ENCODE peak calls at places on chromosome 15, in six cellular contexts. One of them, this sample, is unnamed.
A peak's percentile ranks its signal among the peaks of the same experiment; 100 is the strongest.

GRCh38 chr15:66701422-66702034 is 508 bp upstream of the SMAD6 start:
- DNase-seq in GM23248: peak; percentile 89
- DNase-seq in CD4-positive, CD25-positive, alpha-beta regulatory T cell: peak; percentile 47
- DNase-seq in PC-9: peak; percentile 38
- DNase-seq in HCT116: peak; percentile 27
- DNase-seq in neuronal stem cell: peak; percentile 67
- DNase-seq in this sample: peak; percentile 66

GRCh38 chr15:73568881-73569280 is 64.3 kb downstream of the NPTN start:
- DNase-seq in PC-9: no peak
- DNase-seq in GM23248: no peak
- DNase-seq in CD4-positive, CD25-positive, alpha-beta regulatory T cell: no peak
- DNase-seq in neuronal stem cell: no peak
- DNase-seq in HCT116: no peak
- DNase-seq in this sample: no peak

GRCh38 chr15:45337224-45337623 is 41.1 kb downstream of the GATM start:
- DNase-seq in neuronal stem cell: no peak
- DNase-seq in GM23248: no peak
- DNase-seq in PC-9: no peak
- DNase-seq in HCT116: no peak
- DNase-seq in CD4-positive, CD25-positive, alpha-beta regulatory T cell: no peak
- DNase-seq in this sample: no peak

GRCh38 chr15:99092554-99093172 is 12.2 kb upstream of the SYNM start:
- DNase-seq in PC-9: no peak
- DNase-seq in GM23248: no peak
- DNase-seq in HCT116: no peak
- DNase-seq in CD4-positive, CD25-positive, alpha-beta regulatory T cell: no peak
- DNase-seq in neuronal stem cell: no peak
- DNase-seq in this sample: no peak

GRCh38 chr15:100265641-100266035 is 76.1 kb downstream of the ADAMTS17 start:
- DNase-seq in CD4-positive, CD25-positive, alpha-beta regulatory T cell: no peak
- DNase-seq in GM23248: no peak
- DNase-seq in PC-9: no peak
- DNase-seq in HCT116: no peak
- DNase-seq in neuronal stem cell: no peak
- DNase-seq in this sample: no peak

GRCh38 chr15:88016373-88016772 is 240.2 kb downstream of the NTRK3 start:
- DNase-seq in CD4-positive, CD25-positive, alpha-beta regulatory T cell: no peak
- DNase-seq in GM23248: no peak
- DNase-seq in HCT116: no peak
- DNase-seq in neuronal stem cell: no peak
- DNase-seq in PC-9: no peak
- DNase-seq in this sample: no peak

GRCh38 chr15:78716651-78717050 is 75.6 kb upstream of the CHRNB4 start:
- DNase-seq in CD4-positive, CD25-positive, alpha-beta regulatory T cell: no peak
- DNase-seq in HCT116: no peak
- DNase-seq in GM23248: peak; percentile 23
- DNase-seq in PC-9: no peak
- DNase-seq in neuronal stem cell: no peak
- DNase-seq in this sample: no peak

GRCh38 chr15:94105760-94106159 is 125.6 kb upstream of the MCTP2 start:
- DNase-seq in PC-9: peak; percentile 43
- DNase-seq in neuronal stem cell: no peak
- DNase-seq in CD4-positive, CD25-positive, alpha-beta regulatory T cell: no peak
- DNase-seq in GM23248: peak; percentile 24
- DNase-seq in HCT116: no peak
- DNase-seq in this sample: peak; percentile 63

DNA sequence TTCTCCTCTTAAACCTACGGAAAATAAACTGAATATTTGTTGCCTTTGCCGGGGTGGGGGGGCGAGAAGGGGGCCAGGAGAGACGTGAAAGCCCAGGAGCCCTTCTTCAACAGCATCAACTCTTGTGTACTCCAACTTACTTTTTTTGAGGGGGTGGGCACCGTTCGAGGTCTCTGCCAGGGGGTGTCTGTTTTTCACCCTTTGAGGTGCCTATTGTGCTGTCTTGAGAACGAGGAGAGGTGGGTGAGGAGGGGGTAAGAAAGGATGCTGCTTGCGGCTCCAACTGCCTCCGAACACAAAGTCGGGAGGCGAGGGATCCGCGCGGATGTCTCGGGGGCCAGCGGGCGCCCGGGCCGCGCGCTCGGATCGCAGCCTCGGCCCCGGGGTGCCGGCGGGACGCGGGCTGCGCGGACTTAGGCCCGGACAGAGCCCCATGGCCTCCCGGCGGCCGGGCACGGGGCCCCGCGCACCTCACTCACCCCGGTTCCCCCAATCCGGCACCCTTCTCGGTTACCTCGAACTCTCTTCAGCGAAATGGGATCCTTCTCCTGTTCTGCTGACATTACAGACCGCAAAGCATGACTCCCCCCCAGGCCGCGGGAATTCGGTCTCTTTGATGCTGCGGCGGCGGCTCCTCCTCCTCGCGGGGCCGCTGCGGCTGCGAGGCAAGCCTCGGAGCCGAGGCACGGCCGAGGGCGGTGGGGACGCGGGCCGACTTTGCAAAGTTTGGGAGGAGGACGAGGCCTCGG is 650 bp downstream of the PYGO1 start:
- DNase-seq in CD4-positive, CD25-positive, alpha-beta regulatory T cell: peak; percentile 10
- DNase-seq in HCT116: no peak
- DNase-seq in neuronal stem cell: peak; percentile 59
- DNase-seq in PC-9: no peak
- DNase-seq in GM23248: peak; percentile 77
- DNase-seq in this sample: peak; percentile 41
- H3K4me3 ChIP-seq in CD4-positive, CD25-positive, alpha-beta regulatory T cell: no peak overlapping the region
- H3K4me3 ChIP-seq in HCT116: peak overlapping the region; percentile 48
- H3K4me3 ChIP-seq in neuronal stem cell: peak overlapping the region; percentile 65
- H3K4me3 ChIP-seq in PC-9: peak overlapping the region; percentile 73
- H3K4me3 ChIP-seq in GM23248: peak overlapping the region; percentile 84
- H3K4me3 ChIP-seq in this sample: peak overlapping the region; percentile 12

GRCh38 chr15:24729760-24730159 is 54.2 kb downstream of the NPAP1 start:
- DNase-seq in PC-9: no peak
- DNase-seq in GM23248: no peak
- DNase-seq in neuronal stem cell: no peak
- DNase-seq in CD4-positive, CD25-positive, alpha-beta regulatory T cell: no peak
- DNase-seq in HCT116: no peak
- DNase-seq in this sample: no peak

GRCh38 chr15:24734391-24734790 is 58.8 kb downstream of the NPAP1 start:
- DNase-seq in CD4-positive, CD25-positive, alpha-beta regulatory T cell: no peak
- DNase-seq in PC-9: no peak
- DNase-seq in neuronal stem cell: no peak
- DNase-seq in HCT116: no peak
- DNase-seq in GM23248: no peak
- DNase-seq in this sample: no peak
- H3K9me3 ChIP-seq in CD4-positive, CD25-positive, alpha-beta regulatory T cell: no peaks in the 10 kb centered on the region
- H3K9me3 ChIP-seq in PC-9: no peaks in the 10 kb centered on the region
- H3K9me3 ChIP-seq in neuronal stem cell: peaks cover 10% of the 10 kb centered on the region
- H3K9me3 ChIP-seq in HCT116: peaks cover 4% of the 10 kb centered on the region
- H3K9me3 ChIP-seq in GM23248: no peaks in the 10 kb centered on the region
- H3K9me3 ChIP-seq in this sample: no peaks in the 10 kb centered on the region

GRCh38 chr15:86077070-86077469 is 2.6 kb upstream of the AGBL1 start:
- DNase-seq in PC-9: no peak
- DNase-seq in neuronal stem cell: no peak
- DNase-seq in CD4-positive, CD25-positive, alpha-beta regulatory T cell: no peak
- DNase-seq in GM23248: no peak
- DNase-seq in HCT116: no peak
- DNase-seq in this sample: no peak
- H3K27me3 ChIP-seq in PC-9: peaks cover 61% of the 10 kb centered on the region
- H3K27me3 ChIP-seq in neuronal stem cell: peaks cover 5% of the 10 kb centered on the region
- H3K27me3 ChIP-seq in CD4-positive, CD25-positive, alpha-beta regulatory T cell: peaks cover 3% of the 10 kb centered on the region
- H3K27me3 ChIP-seq in GM23248: no peaks in the 10 kb centered on the region
- H3K27me3 ChIP-seq in HCT116: peaks cover 7% of the 10 kb centered on the region
- H3K27me3 ChIP-seq in this sample: no peaks in the 10 kb centered on the region

GRCh38 chr15:60591491-60592385 is 112.8 kb upstream of the ICE2 start:
- DNase-seq in neuronal stem cell: peak; percentile 57
- DNase-seq in GM23248: peak; percentile 70
- DNase-seq in CD4-positive, CD25-positive, alpha-beta regulatory T cell: peak; percentile 36
- DNase-seq in HCT116: no peak
- DNase-seq in PC-9: no peak
- DNase-seq in this sample: peak; percentile 5

GRCh38 chr15:60585743-60586708 is 107.1 kb upstream of the ICE2 start:
- DNase-seq in neuronal stem cell: peak; percentile 60
- DNase-seq in PC-9: peak; percentile 48
- DNase-seq in HCT116: peak; percentile 57
- DNase-seq in CD4-positive, CD25-positive, alpha-beta regulatory T cell: peak; percentile 81
- DNase-seq in GM23248: peak; percentile 89
- DNase-seq in this sample: peak; percentile 57

GRCh38 chr15:60590935-60591490 is 112.1 kb upstream of the ICE2 start:
- DNase-seq in neuronal stem cell: peak; percentile 47
- DNase-seq in PC-9: no peak
- DNase-seq in CD4-positive, CD25-positive, alpha-beta regulatory T cell: peak; percentile 55
- DNase-seq in GM23248: peak; percentile 75
- DNase-seq in HCT116: no peak
- DNase-seq in this sample: peak; percentile 14

GRCh38 chr15:60589728-60590127 is 110.8 kb upstream of the ICE2 start:
- DNase-seq in HCT116: no peak
- DNase-seq in PC-9: no peak
- DNase-seq in CD4-positive, CD25-positive, alpha-beta regulatory T cell: no peak
- DNase-seq in neuronal stem cell: no peak
- DNase-seq in GM23248: no peak
- DNase-seq in this sample: no peak

GRCh38 chr15:60589253-60589652 is 110.3 kb upstream of the ICE2 start:
- DNase-seq in neuronal stem cell: no peak
- DNase-seq in HCT116: no peak
- DNase-seq in GM23248: no peak
- DNase-seq in PC-9: no peak
- DNase-seq in CD4-positive, CD25-positive, alpha-beta regulatory T cell: peak; percentile 59
- DNase-seq in this sample: no peak
- H3K4me3 ChIP-seq in neuronal stem cell: no peak overlapping the region
- H3K4me3 ChIP-seq in HCT116: no peak overlapping the region
- H3K4me3 ChIP-seq in GM23248: no peak overlapping the region
- H3K4me3 ChIP-seq in PC-9: no peak overlapping the region
- H3K4me3 ChIP-seq in CD4-positive, CD25-positive, alpha-beta regulatory T cell: peak overlapping the region; percentile 99
- H3K4me3 ChIP-seq in this sample: no peak overlapping the region

DNA sequence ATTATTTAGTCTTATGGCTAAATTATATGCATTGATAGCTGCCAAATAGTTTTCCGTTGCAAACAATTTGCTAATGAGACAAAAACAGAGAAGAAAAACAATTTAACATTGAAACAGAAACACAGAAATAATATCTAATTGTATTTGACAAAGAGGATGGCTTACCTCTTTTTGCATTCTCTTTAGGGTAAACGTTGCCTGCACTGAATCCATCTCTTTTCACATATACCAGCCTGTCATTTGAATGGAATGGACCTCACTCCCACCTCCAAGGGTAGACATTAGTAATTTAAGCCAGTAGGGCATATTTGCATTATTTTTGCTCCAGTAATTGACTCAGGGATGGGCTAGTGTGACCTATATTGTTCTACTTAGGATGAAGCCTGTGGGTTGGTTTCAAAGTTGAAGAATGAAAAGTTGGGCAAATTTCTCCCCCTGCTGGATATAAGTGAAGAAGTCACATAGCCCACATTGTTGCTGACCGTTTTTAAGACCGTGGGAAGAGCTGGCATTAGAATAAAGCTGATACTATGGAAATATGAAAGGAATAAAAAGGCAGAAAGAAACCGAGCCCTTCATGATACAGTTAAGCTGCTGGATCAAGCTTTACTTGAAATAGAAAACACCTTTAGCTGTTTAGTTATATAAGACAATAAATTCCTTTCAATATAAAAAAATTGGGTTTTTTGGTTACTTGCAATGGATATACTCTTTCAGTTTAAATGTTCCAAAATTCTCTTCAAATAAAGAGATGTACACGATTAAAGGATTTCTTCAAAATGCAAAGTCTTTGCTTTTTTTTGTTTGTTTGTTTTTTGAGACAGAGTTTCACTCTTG is 26.9 kb downstream of the PIERCE2 start:
- DNase-seq in neuronal stem cell: peak; percentile 33
- DNase-seq in CD4-positive, CD25-positive, alpha-beta regulatory T cell: peak; percentile 31
- DNase-seq in PC-9: peak; percentile 37
- DNase-seq in HCT116: peak; percentile 42
- DNase-seq in GM23248: peak; percentile 78
- DNase-seq in this sample: no peak
- H3K9me3 ChIP-seq in neuronal stem cell: no peaks in the 10 kb centered on the region
- H3K9me3 ChIP-seq in CD4-positive, CD25-positive, alpha-beta regulatory T cell: no peaks in the 10 kb centered on the region
- H3K9me3 ChIP-seq in PC-9: no peaks in the 10 kb centered on the region
- H3K9me3 ChIP-seq in HCT116: no peaks in the 10 kb centered on the region
- H3K9me3 ChIP-seq in GM23248: no peaks in the 10 kb centered on the region
- H3K9me3 ChIP-seq in this sample: no peaks in the 10 kb centered on the region